ENCODE peak calls at places on chromosomes 1 and 21, in four cellular contexts. D is GM12878, L is HepG2, N is K562. Z is an unnamed sample.

GRCh38 chr1:204566583-204566955 is 50.4 kb downstream of the MDM4 start:
- DNase-seq in D (no peak), L (no peak), N (no peak), Z (no peak)

GRCh38 chr21:45306832-45307571 is 19.3 kb upstream of the POFUT2 start:
- DNase-seq in D (no peak), L (peak; percentile 75), N (peak; percentile 73), Z (no peak)

GRCh38 chr1:7471836-7472235 is 299.3 kb upstream of the VAMP3 start:
- DNase-seq in D (no peak), L (no peak), N (no peak), Z (no peak)

GRCh38 chr21:45534591-45535331 is 7.5 kb downstream of the SLC19A1 start:
- DNase-seq in D (no peak), L (no peak), N (no peak), Z (no peak)

GRCh38 chr21:31349208-31349607 is 5.1 kb upstream of the TIAM1 start:
- DNase-seq in D (no peak), L (no peak), N (no peak), Z (no peak)

GRCh38 chr1:193538690-193539089 is 352.3 kb upstream of the B3GALT2 start:
- DNase-seq in D (no peak), L (no peak), N (no peak), Z (no peak)

GRCh38 chr1:161725888-161726630 is 4.7 kb downstream of the FCRLB start:
- DNase-seq in D (no peak), L (peak; percentile 23), N (peak; percentile 36), Z (peak; percentile 60)

GRCh38 chr1:3688356-3688755 is 36.0 kb downstream of the TP73 start:
- DNase-seq in D (no peak), L (no peak), N (peak; percentile 79), Z (no peak)

GRCh38 chr1:39450956-39451601 is 40.4 kb upstream of the BMP8A start:
- DNase-seq in D (no peak), L (peak; percentile 15), N (no peak), Z (no peak)

GRCh38 chr1:117754061-117754969 is 148.5 kb downstream of the TENT5C start:
- DNase-seq in D (no peak), L (peak; percentile 50), N (peak; percentile 62), Z (peak; percentile 58)

GRCh38 chr1:186680031-186681012 is at the start of gene PTGS2:
- DNase-seq in D (peak; percentile 25), L (no peak), N (no peak), Z (peak; percentile 84)

GRCh38 chr1:109598655-109599054 is 20.8 kb downstream of the GNAT2 start:
- DNase-seq in D (no peak), L (no peak), N (no peak), Z (no peak)

GRCh38 chr1:74388855-74389254 is 123.6 kb downstream of the LRRC53 start:
- DNase-seq in D (no peak), L (no peak), N (no peak), Z (no peak)

GRCh38 chr1:43048601-43049011 is 89.9 kb upstream of the SLC2A1 start:
- DNase-seq in D (no peak), L (no peak), N (no peak), Z (no peak)

GRCh38 chr1:47709302-47710074 is 271.6 kb downstream of the FOXD2 start:
- DNase-seq in D (no peak), L (no peak), N (peak; percentile 48), Z (peak; percentile 74)

GRCh38 chr1:4010811-4011605 is 110.9 kb upstream of the C1orf174 start:
- DNase-seq in D (no peak), L (no peak), N (no peak), Z (no peak)

GRCh38 chr1:234768171-234768568 is 158.2 kb upstream of the IRF2BP2 start:
- DNase-seq in D (peak; percentile 52), L (peak; percentile 56), N (no peak), Z (no peak)

GRCh38 chr1:236142358-236143103 is at the start of gene GPR137B:
- DNase-seq in D (no peak), L (no peak), N (peak; percentile 49), Z (peak; percentile 66)

GRCh38 chr1:17680335-17680734 is 74.8 kb upstream of the ACTL8 start:
- DNase-seq in D (no peak), L (no peak), N (no peak), Z (no peak)
- TF ChIP-seq CHD4 in D (no peak), L (no peak), N (no peak), Z (no peak)

DNA sequence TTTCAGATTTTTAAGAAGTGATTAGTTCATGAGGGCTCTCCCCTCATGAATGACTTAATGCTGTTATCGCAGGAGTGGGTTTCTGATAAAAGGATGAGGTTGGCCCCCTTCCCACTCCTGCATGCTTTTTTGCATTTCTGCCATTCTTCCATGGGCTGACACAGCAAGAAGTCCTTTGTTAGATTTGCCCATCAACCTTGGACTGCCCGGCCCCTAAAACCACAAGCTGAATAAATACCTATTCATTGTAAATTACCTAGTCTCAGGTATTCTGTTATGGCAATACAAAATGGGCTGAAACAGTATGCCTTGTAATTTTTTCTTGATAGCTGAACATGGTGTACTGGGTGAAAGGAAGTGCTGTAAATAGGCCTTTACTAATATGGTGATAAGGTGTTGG is 72.7 kb upstream of the DPH5 start:
- DNase-seq in D (no peak), L (no peak), N (no peak), Z (no peak)
- TF ChIP-seq CHD4 in D (no peak), L (no peak), N (no peak), Z (no peak)

GRCh38 chr1:226489718-226490440 is 58.7 kb upstream of the STUM start:
- DNase-seq in D (no peak), L (no peak), N (no peak), Z (no peak)
- TF ChIP-seq CHD4 in D (no peak), L (no peak), N (no peak), Z (no peak)

GRCh38 chr1:175569117-175569743 is 174.2 kb downstream of the TNR start:
- DNase-seq in D (no peak), L (no peak), N (no peak), Z (no peak)

GRCh38 chr1:175576870-175577269 is 166.5 kb downstream of the TNR start:
- DNase-seq in D (no peak), L (no peak), N (no peak), Z (no peak)

DNA sequence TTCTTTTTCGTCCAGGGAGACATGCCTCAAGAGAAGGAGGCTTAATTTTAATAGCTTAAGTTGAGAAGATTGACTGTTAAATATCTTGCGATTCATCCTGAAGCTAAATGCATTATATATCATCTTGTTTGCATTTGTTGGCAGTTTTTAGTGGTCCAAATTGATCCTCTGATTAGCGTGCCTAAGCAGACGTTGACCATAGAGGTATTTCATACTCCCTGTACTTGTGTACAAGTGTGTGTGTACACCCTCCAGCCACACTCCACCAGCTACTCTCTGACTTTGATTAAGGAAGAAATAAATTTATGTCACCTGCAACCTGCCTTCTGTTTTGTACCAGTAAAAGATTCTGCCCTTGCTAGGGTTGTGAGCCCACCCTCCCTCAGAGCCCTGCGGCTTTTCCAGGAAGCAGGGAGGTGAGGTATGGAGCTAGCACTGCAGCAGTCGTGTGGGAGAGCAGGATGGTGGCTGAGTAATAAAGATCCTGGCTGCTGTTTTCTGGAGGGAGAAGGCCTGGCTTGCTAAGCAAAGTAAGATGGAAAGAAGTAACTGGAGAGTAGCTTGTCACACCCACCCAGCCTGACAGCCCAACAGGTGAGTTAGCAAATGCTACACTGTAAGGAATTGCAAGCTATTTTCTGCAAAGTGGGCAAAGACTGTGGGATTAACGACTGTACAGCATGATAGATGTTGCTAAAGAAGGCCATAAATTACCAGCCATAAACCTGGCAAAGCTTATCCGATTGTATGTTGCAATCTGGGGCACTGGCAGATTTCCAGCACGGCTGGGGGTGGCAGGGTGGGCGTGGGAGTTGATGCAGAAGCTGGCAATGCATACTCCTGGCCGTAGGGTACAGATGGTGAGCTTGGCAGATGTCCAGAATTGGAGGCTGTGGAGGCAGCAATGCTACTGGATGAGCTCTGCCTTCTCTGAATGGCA is 170.2 kb downstream of the TNR start:
- DNase-seq in D (no peak), L (no peak), N (no peak), Z (no peak)
- TF ChIP-seq CHD4 in D (no peak), L (no peak), N (no peak), Z (no peak)

GRCh38 chr21:32828908-32829307 is 57.4 kb upstream of the PAXBP1 start:
- DNase-seq in D (no peak), L (no peak), N (no peak), Z (no peak)
- TF ChIP-seq CHD4 in D (no peak), L (no peak), N (no peak), Z (no peak)

GRCh38 chr1:54014009-54014629 is 3.9 kb downstream of the LDLRAD1 start:
- DNase-seq in D (no peak), L (no peak), N (no peak), Z (no peak)
- TF ChIP-seq CHD4 in D (no peak), L (no peak), N (no peak), Z (no peak)

Z was measured in A549.